ENCODE peak calls at places on chromosomes 7 and 10, in nine cellular contexts. Y, L, F, S, X, N, I, R and C are unnamed samples.

GRCh38 chr10:24811906-24812305 is 88.2 kb upstream of the ARHGAP21 start:
- DNase-seq in N (no peak), X (no peak), F (no peak), L (no peak), R (no peak), S (peak; percentile 65), Y (no peak), I (no peak), C (no peak)

GRCh38 chr7:113582471-113582870 is 336.3 kb downstream of the PPP1R3A start:
- DNase-seq in I (no peak), Y (no peak), X (peak; percentile 35), N (no peak), F (no peak), S (no peak), R (no peak), L (no peak), C (no peak)

GRCh38 chr10:132785433-132786278 is at the start of gene NKX6-2:
- DNase-seq in N (no peak), Y (no peak), I (no peak), S (peak; percentile 35), R (no peak), F (no peak), X (peak; percentile 10), L (no peak), C (no peak)

GRCh38 chr10:35835545-35835944 is 193.4 kb upstream of the FZD8 start:
- DNase-seq in S (no peak), Y (no peak), F (no peak), I (no peak), L (no peak), N (no peak), X (no peak), R (no peak), C (no peak)

GRCh38 chr10:32981760-32982159 is 23.7 kb upstream of the ITGB1 start:
- DNase-seq in R (no peak), Y (no peak), S (peak; percentile 95), L (peak; percentile 9), N (no peak), I (peak; percentile 76), X (peak; percentile 54), F (no peak), C (no peak)

GRCh38 chr10:124870854-124871425 is 69.3 kb downstream of the ABRAXAS2 start:
- DNase-seq in X (no peak), R (no peak), N (no peak), L (peak; percentile 3), F (no peak), I (no peak), S (no peak), Y (no peak), C (no peak)

GRCh38 chr10:4498763-4499251 is 327.2 kb upstream of the AKR1E2 start:
- DNase-seq in X (peak; percentile 90), S (peak; percentile 72), I (no peak), F (peak; percentile 75), Y (no peak), N (no peak), L (no peak), R (no peak), C (no peak)

GRCh38 chr10:58625070-58625469 is 112.4 kb downstream of the BICC1 start:
- DNase-seq in R (no peak), N (no peak), X (peak; percentile 79), L (no peak), F (peak; percentile 68), S (no peak), I (no peak), Y (no peak), C (no peak)

GRCh38 chr7:47581442-47581820 is 480 bp downstream of the TNS3 start:
- DNase-seq in S (no peak), X (no peak), R (no peak), I (peak; percentile 58), F (no peak), Y (no peak), L (peak; percentile 59), N (no peak), C (no peak)

GRCh38 chr10:5038703-5039102 is 35.0 kb upstream of the AKR1C2 start:
- DNase-seq in N (no peak), X (peak; percentile 30), I (no peak), Y (no peak), L (no peak), F (no peak), R (no peak), S (no peak), C (no peak)

GRCh38 chr7:54201501-54201900 is 340.7 kb upstream of the VSTM2A start:
- DNase-seq in Y (no peak), I (no peak), N (no peak), X (no peak), F (no peak), L (no peak), S (no peak), R (no peak), C (no peak)

GRCh38 chr10:99280472-99280871 is 44.8 kb upstream of the HPSE2 start:
- DNase-seq in Y (no peak), S (no peak), F (no peak), L (no peak), X (no peak), N (no peak), I (no peak), R (no peak), C (no peak)

GRCh38 chr7:20779041-20779440 is 7.6 kb downstream of the SP8 start:
- DNase-seq in Y (no peak), X (no peak), R (no peak), I (no peak), N (no peak), S (no peak), F (no peak), L (peak; percentile 92), C (no peak)

GRCh38 chr10:59625842-59626522 is 83.7 kb downstream of the SLC16A9 start:
- DNase-seq in F (peak; percentile 58), N (peak; percentile 71), R (no peak), Y (peak; percentile 29), X (peak; percentile 75), S (peak; percentile 83), I (peak; percentile 73), L (peak; percentile 77), C (no peak)

GRCh38 chr10:68792115-68792514 is 35.2 kb upstream of the STOX1 start:
- DNase-seq in L (no peak), Y (no peak), I (peak; percentile 22), X (no peak), F (no peak), N (no peak), R (no peak), S (peak; percentile 13), C (no peak)

GRCh38 chr7:110090113-110090820 is 1000.7 kb upstream of the LRRN3 start:
- DNase-seq in F (no peak), R (no peak), X (peak; percentile 40), S (peak; percentile 34), L (peak; percentile 59), N (no peak), I (peak; percentile 82), Y (no peak), C (no peak)

GRCh38 chr7:20388064-20388463 is 57.4 kb downstream of the ITGB8 start:
- DNase-seq in L (peak; percentile 38), R (no peak), F (no peak), S (no peak), N (no peak), X (no peak), Y (no peak), I (no peak), C (no peak)

GRCh38 chr10:21161647-21162046 is 264.5 kb upstream of the NEBL start:
- DNase-seq in I (no peak), L (no peak), S (no peak), R (no peak), N (no peak), X (no peak), Y (no peak), F (no peak), C (no peak)

GRCh38 chr10:122310311-122311050 is 39.4 kb downstream of the BTBD16 start:
- DNase-seq in Y (peak; percentile 67), N (no peak), I (peak; percentile 91), S (peak; percentile 97), R (no peak), L (peak; percentile 43), F (no peak), X (peak; percentile 14), C (no peak)

GRCh38 chr10:17963431-17963830 is 11.7 kb downstream of the SLC39A12 start:
- DNase-seq in X (no peak), F (no peak), S (no peak), Y (no peak), N (no peak), R (no peak), L (no peak), I (no peak), C (no peak)